ENCODE peak calls at places on chromosomes 13 and 19, in four cellular contexts. One of them, this sample, is unnamed.

GRCh38 chr13:21436582-21436981 is 22.5 kb downstream of the ZDHHC20 start:
- DNase-seq in K562: no peak
- DNase-seq in GM12878: no peak
- DNase-seq in HepG2: no peak
- DNase-seq in this sample: no peak

GRCh38 chr19:14507704-14508246 is 10.4 kb downstream of the DNAJB1 start:
- DNase-seq in K562: no peak
- DNase-seq in GM12878: no peak
- DNase-seq in HepG2: peak; percentile 71
- DNase-seq in this sample: no peak

GRCh38 chr19:33298146-33298911 is 4.0 kb downstream of the CEBPA start:
- DNase-seq in K562: no peak
- DNase-seq in GM12878: no peak
- DNase-seq in HepG2: no peak
- DNase-seq in this sample: no peak

GRCh38 chr13:44870456-44870929 is 118.8 kb downstream of the NUFIP1 start:
- DNase-seq in K562: no peak
- DNase-seq in GM12878: no peak
- DNase-seq in HepG2: no peak
- DNase-seq in this sample: no peak

GRCh38 chr13:20475927-20476691 is 49.5 kb downstream of the CRYL1 start:
- DNase-seq in K562: no peak
- DNase-seq in GM12878: peak; percentile 65
- DNase-seq in HepG2: no peak
- DNase-seq in this sample: peak; percentile 21

GRCh38 chr19:48568345-48568886 is 16.4 kb downstream of the SULT2B1 start:
- DNase-seq in K562: peak; percentile 55
- DNase-seq in GM12878: no peak
- DNase-seq in HepG2: peak; percentile 61
- DNase-seq in this sample: no peak

GRCh38 chr19:5985098-5985783 is 7.3 kb upstream of the RANBP3 start:
- DNase-seq in K562: no peak
- DNase-seq in GM12878: no peak
- DNase-seq in HepG2: no peak
- DNase-seq in this sample: no peak

GRCh38 chr13:59677966-59678814 is 485.5 kb downstream of the DIAPH3 start:
- DNase-seq in K562: peak; percentile 23
- DNase-seq in GM12878: no peak
- DNase-seq in HepG2: peak; percentile 42
- DNase-seq in this sample: peak; percentile 25

GRCh38 chr13:32443111-32443510 is 15.2 kb upstream of the N4BP2L1 start:
- DNase-seq in K562: no peak
- DNase-seq in GM12878: peak; percentile 60
- DNase-seq in HepG2: peak; percentile 69
- DNase-seq in this sample: no peak

GRCh38 chr13:66341038-66341437 is 889.1 kb downstream of the PCDH9 start:
- DNase-seq in K562: no peak
- DNase-seq in GM12878: no peak
- DNase-seq in HepG2: no peak
- DNase-seq in this sample: no peak

GRCh38 chr13:92537485-92537884 is 689.1 kb upstream of the GPC6 start:
- DNase-seq in K562: no peak
- DNase-seq in GM12878: no peak
- DNase-seq in HepG2: no peak
- DNase-seq in this sample: no peak

GRCh38 chr13:40559915-40560314 is 106.5 kb downstream of the FOXO1 start:
- DNase-seq in K562: no peak
- DNase-seq in GM12878: no peak
- DNase-seq in HepG2: no peak
- DNase-seq in this sample: no peak

GRCh38 chr13:39106216-39106995 is 68.2 kb downstream of the NHLRC3 start:
- DNase-seq in K562: no peak
- DNase-seq in GM12878: no peak
- DNase-seq in HepG2: peak; percentile 4
- DNase-seq in this sample: no peak

GRCh38 chr13:107331359-107331758 is 763.4 kb upstream of the ARGLU1 start:
- DNase-seq in K562: no peak
- DNase-seq in GM12878: no peak
- DNase-seq in HepG2: no peak
- DNase-seq in this sample: no peak

GRCh38 chr19:13604902-13605586 is 98.8 kb upstream of the CACNA1A start:
- DNase-seq in K562: no peak
- DNase-seq in GM12878: no peak
- DNase-seq in HepG2: no peak
- DNase-seq in this sample: no peak

GRCh38 chr13:33057019-33057785 is 41.0 kb downstream of the KL start:
- DNase-seq in K562: no peak
- DNase-seq in GM12878: no peak
- DNase-seq in HepG2: peak; percentile 29
- DNase-seq in this sample: peak; percentile 45

GRCh38 chr13:73440296-73440895 is 381.6 kb downstream of the KLF5 start:
- DNase-seq in K562: no peak
- DNase-seq in GM12878: no peak
- DNase-seq in HepG2: no peak
- DNase-seq in this sample: no peak

GRCh38 chr13:31930901-31931522 is 100.6 kb upstream of the FRY start:
- DNase-seq in K562: no peak
- DNase-seq in GM12878: peak; percentile 70
- DNase-seq in HepG2: no peak
- DNase-seq in this sample: no peak

GRCh38 chr13:110012102-110012739 is 225.8 kb upstream of the IRS2 start:
- DNase-seq in K562: no peak
- DNase-seq in GM12878: no peak
- DNase-seq in HepG2: peak; percentile 3
- DNase-seq in this sample: no peak

GRCh38 chr19:788821-789472 is 8.3 kb upstream of the PTBP1 start:
- DNase-seq in K562: peak; percentile 38
- DNase-seq in GM12878: no peak
- DNase-seq in HepG2: peak; percentile 52
- DNase-seq in this sample: no peak

GRCh38 chr19:7868671-7869452 is 5.3 kb downstream of the PRR36 start:
- DNase-seq in K562: peak; percentile 81
- DNase-seq in GM12878: peak; percentile 13
- DNase-seq in HepG2: peak; percentile 87
- DNase-seq in this sample: peak; percentile 88

GRCh38 chr19:10553943-10554381 is 10.3 kb downstream of the ATG4D start:
- DNase-seq in K562: no peak
- DNase-seq in GM12878: peak; percentile 55
- DNase-seq in HepG2: no peak
- DNase-seq in this sample: no peak

GRCh38 chr19:33390908-33391630 is 17.6 kb downstream of the CEBPG start:
- DNase-seq in K562: no peak
- DNase-seq in GM12878: no peak
- DNase-seq in HepG2: no peak
- DNase-seq in this sample: no peak

GRCh38 chr13:89733686-89734085 is 1613.8 kb upstream of the MIR17HG start:
- DNase-seq in K562: no peak
- DNase-seq in GM12878: no peak
- DNase-seq in HepG2: no peak
- DNase-seq in this sample: no peak

GRCh38 chr13:22095794-22096193 is 424.9 kb downstream of the FGF9 start:
- DNase-seq in K562: no peak
- DNase-seq in GM12878: no peak
- DNase-seq in HepG2: no peak
- DNase-seq in this sample: no peak

DNA sequence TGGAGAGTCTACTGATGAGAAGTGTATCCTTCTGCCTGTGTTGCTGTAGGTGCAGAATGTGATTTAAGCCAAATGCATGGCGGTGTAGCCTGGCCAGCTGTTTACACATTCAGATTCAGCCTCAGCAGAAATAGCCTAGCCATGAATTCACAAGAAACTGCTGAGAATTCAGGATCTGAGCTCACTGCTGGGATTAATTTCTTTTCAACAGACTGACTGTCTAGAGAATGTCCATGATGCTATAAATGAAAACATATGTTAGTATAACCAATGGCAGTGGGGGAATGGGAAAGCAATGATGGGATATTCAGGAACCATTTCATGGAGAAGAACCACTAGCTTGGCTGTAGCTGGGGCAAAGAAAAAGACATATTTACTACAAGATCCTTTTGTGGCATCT is 77.5 kb upstream of the RNF113B start:
- DNase-seq in K562: no peak
- DNase-seq in GM12878: no peak
- DNase-seq in HepG2: no peak
- DNase-seq in this sample: no peak
- TF ChIP-seq FOXM1 in K562: no peak
- TF ChIP-seq FOXM1 in GM12878: no peak
- TF ChIP-seq FOXM1 in HepG2: no peak
- TF ChIP-seq FOXM1 in this sample: no peak

GRCh38 chr13:97068146-97068545 is 73.9 kb upstream of the OXGR1 start:
- DNase-seq in K562: no peak
- DNase-seq in GM12878: no peak
- DNase-seq in HepG2: no peak
- DNase-seq in this sample: no peak
- TF ChIP-seq SP1 in K562: no peak
- TF ChIP-seq SP1 in GM12878: no peak
- TF ChIP-seq SP1 in HepG2: no peak
- TF ChIP-seq SP1 in this sample: no peak

DNA sequence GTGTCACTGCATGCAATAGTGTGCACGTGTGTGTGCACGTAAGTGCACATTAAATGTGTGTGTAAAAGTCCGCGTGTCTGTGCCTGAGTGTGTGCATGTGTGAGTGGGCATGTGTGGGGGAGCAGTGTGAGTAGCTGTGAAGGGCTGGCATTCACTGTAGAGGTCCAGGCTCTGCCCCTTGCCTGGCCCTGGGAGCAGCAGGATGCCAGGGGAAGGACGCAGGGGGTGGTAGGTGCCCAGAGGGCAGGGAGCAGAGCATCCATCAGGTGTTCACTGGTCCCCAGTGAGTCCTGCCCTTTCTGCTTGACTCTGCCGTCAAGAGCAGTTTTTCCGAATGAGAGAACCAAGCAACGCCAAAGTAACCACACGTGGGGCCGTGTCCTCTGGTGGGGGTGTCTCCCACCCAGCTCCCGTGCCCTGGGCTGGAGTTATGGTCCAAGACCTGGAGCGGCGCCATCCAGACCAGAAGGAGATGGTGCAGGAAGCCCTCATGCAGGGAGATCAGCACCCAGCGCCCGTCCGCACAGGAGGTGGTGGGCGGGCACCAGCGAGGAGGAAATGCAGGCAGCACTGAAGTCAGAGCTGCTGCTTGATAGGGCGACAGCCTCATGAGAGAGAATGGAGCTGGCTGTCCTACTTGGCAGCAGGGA is 68.5 kb downstream of the TEX29 start:
- DNase-seq in K562: no peak
- DNase-seq in GM12878: no peak
- DNase-seq in HepG2: no peak
- DNase-seq in this sample: no peak
- TF ChIP-seq TARDBP in K562: no peak
- TF ChIP-seq TARDBP in GM12878: no peak
- TF ChIP-seq TARDBP in HepG2: no peak
- TF ChIP-seq TARDBP in this sample: no peak

GRCh38 chr19:47390533-47391488 is 28.5 kb downstream of the MEIS3 start:
- DNase-seq in K562: no peak
- DNase-seq in GM12878: no peak
- DNase-seq in HepG2: no peak
- DNase-seq in this sample: no peak

GRCh38 chr19:47391510-47392223 is 27.7 kb downstream of the MEIS3 start:
- DNase-seq in K562: peak; percentile 83
- DNase-seq in GM12878: peak; percentile 12
- DNase-seq in HepG2: peak; percentile 58
- DNase-seq in this sample: peak; percentile 83

DNA sequence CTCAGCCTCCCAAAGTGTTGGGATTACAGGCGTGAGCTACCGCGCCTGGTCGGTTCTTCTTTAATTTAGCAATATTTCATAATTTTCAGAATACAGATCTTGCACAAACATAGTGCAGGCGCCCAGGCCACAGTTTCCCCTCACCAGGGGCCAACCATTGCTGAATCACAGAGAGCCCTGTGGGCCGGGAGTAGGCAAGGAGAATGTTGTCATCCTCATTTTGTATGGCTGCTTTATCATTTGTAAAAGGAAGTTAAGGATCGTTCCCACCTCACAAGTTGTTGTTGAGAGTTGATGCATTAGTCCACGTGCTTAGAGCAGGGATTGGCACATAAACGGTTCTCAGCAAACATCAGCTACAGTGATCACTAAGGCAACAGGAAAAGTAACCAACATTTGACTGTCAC is 30.2 kb downstream of the MEIS3 start:
- DNase-seq in K562: no peak
- DNase-seq in GM12878: no peak
- DNase-seq in HepG2: peak; percentile 11
- DNase-seq in this sample: no peak
- TF ChIP-seq FOXM1 in K562: no peak
- TF ChIP-seq FOXM1 in GM12878: no peak
- TF ChIP-seq FOXM1 in HepG2: no peak
- TF ChIP-seq FOXM1 in this sample: no peak

GRCh38 chr13:75544681-75545333 is 4.8 kb upstream of the UCHL3 start:
- DNase-seq in K562: no peak
- DNase-seq in GM12878: no peak
- DNase-seq in HepG2: peak; percentile 78
- DNase-seq in this sample: no peak
- TF ChIP-seq SP1 in K562: no peak
- TF ChIP-seq SP1 in GM12878: no peak
- TF ChIP-seq SP1 in HepG2: no peak
- TF ChIP-seq SP1 in this sample: no peak

This sample was measured in HEK293T.